ENCODE peak calls at places on chromosomes 6 and 20, in eight cellular contexts. One of them, this sample, is unnamed.

GRCh38 chr20:32626859-32627636 is 41.9 kb upstream of the NOL4L start:
- DNase-seq in stomach: peak
- DNase-seq in ovary: no peak
- DNase-seq in upper lobe of left lung: peak
- DNase-seq in A549: no peak
- DNase-seq in HepG2: no peak
- DNase-seq in SK-N-SH: peak
- DNase-seq in K562: no peak
- DNase-seq in this sample: no peak

GRCh38 chr6:156767603-156768467 is 9.3 kb upstream of the ARID1B start:
- DNase-seq in stomach: no peak
- DNase-seq in ovary: no peak
- DNase-seq in upper lobe of left lung: no peak
- DNase-seq in A549: no peak
- DNase-seq in HepG2: no peak
- DNase-seq in SK-N-SH: no peak
- DNase-seq in K562: no peak
- DNase-seq in this sample: no peak

GRCh38 chr6:95574811-95575210 is 2.5 kb upstream of the MANEA start:
- DNase-seq in stomach: no peak
- DNase-seq in ovary: no peak
- DNase-seq in upper lobe of left lung: no peak
- DNase-seq in A549: no peak
- DNase-seq in HepG2: peak
- DNase-seq in SK-N-SH: no peak
- DNase-seq in K562: no peak
- DNase-seq in this sample: no peak

GRCh38 chr6:38306915-38307314 is 332.8 kb downstream of the BTBD9 start:
- DNase-seq in stomach: no peak
- DNase-seq in ovary: no peak
- DNase-seq in upper lobe of left lung: no peak
- DNase-seq in A549: no peak
- DNase-seq in HepG2: no peak
- DNase-seq in SK-N-SH: no peak
- DNase-seq in K562: no peak
- DNase-seq in this sample: no peak

GRCh38 chr20:37992802-37993538 is 40.3 kb downstream of the TTI1 start:
- DNase-seq in stomach: no peak
- DNase-seq in ovary: no peak
- DNase-seq in upper lobe of left lung: no peak
- DNase-seq in A549: peak
- DNase-seq in HepG2: peak
- DNase-seq in SK-N-SH: peak
- DNase-seq in K562: peak
- DNase-seq in this sample: no peak

GRCh38 chr6:163324928-163325784 is 89.4 kb upstream of the QKI start:
- DNase-seq in stomach: peak
- DNase-seq in ovary: no peak
- DNase-seq in upper lobe of left lung: no peak
- DNase-seq in A549: peak
- DNase-seq in HepG2: peak
- DNase-seq in SK-N-SH: no peak
- DNase-seq in K562: no peak
- DNase-seq in this sample: peak

GRCh38 chr6:38907264-38907663 is 141.3 kb upstream of the GLP1R start:
- DNase-seq in stomach: no peak
- DNase-seq in ovary: no peak
- DNase-seq in upper lobe of left lung: no peak
- DNase-seq in A549: no peak
- DNase-seq in HepG2: peak
- DNase-seq in SK-N-SH: no peak
- DNase-seq in K562: no peak
- DNase-seq in this sample: no peak

GRCh38 chr20:63487781-63488241 is 11.1 kb downstream of the EEF1A2 start:
- DNase-seq in stomach: no peak
- DNase-seq in ovary: no peak
- DNase-seq in upper lobe of left lung: peak
- DNase-seq in A549: no peak
- DNase-seq in HepG2: no peak
- DNase-seq in SK-N-SH: no peak
- DNase-seq in K562: no peak
- DNase-seq in this sample: no peak

GRCh38 chr6:56677559-56677958 is 34.9 kb upstream of the DST start:
- DNase-seq in stomach: no peak
- DNase-seq in ovary: no peak
- DNase-seq in upper lobe of left lung: no peak
- DNase-seq in A549: no peak
- DNase-seq in HepG2: no peak
- DNase-seq in SK-N-SH: no peak
- DNase-seq in K562: no peak
- DNase-seq in this sample: no peak

GRCh38 chr20:34595377-34596184 is 37.1 kb downstream of the MAP1LC3A start:
- DNase-seq in stomach: no peak
- DNase-seq in ovary: no peak
- DNase-seq in upper lobe of left lung: no peak
- DNase-seq in A549: no peak
- DNase-seq in HepG2: no peak
- DNase-seq in SK-N-SH: no peak
- DNase-seq in K562: no peak
- DNase-seq in this sample: no peak

DNA sequence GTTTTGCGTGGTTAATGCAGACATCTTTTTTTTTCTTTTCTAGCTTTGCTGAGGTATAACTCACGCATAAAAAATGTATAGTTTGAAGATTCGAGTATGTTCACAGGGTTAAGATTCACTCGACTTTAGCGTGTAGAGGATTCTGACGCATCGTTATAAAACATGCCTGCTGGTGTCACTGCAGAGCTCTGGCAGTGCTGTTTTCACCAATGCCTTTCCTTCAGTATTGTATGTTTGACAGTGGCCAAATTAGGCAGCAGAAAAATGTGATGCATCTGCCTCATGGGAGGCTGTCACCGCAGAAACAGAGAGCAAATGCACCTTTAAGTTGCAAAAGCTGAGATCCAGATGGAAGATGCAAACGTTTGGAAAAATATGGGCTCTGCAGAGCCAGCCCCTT is 18.0 kb upstream of the SIRPB2 start:
- DNase-seq in stomach: no peak
- DNase-seq in ovary: no peak
- DNase-seq in upper lobe of left lung: no peak
- DNase-seq in A549: peak
- DNase-seq in HepG2: peak
- DNase-seq in SK-N-SH: peak
- DNase-seq in K562: no peak
- DNase-seq in this sample: no peak
- TF ChIP-seq EP300 in stomach: no peak
- TF ChIP-seq EP300 in ovary: no peak
- TF ChIP-seq EP300 in upper lobe of left lung: no peak
- TF ChIP-seq EP300 in A549: no peak
- TF ChIP-seq EP300 in HepG2: no peak
- TF ChIP-seq EP300 in SK-N-SH: no peak
- TF ChIP-seq EP300 in K562: no peak
- TF ChIP-seq EP300 in this sample: no peak

GRCh38 chr20:2654831-2655230 is 2.4 kb downstream of the NOP56 start:
- DNase-seq in stomach: no peak
- DNase-seq in ovary: no peak
- DNase-seq in upper lobe of left lung: no peak
- DNase-seq in A549: no peak
- DNase-seq in HepG2: no peak
- DNase-seq in SK-N-SH: no peak
- DNase-seq in K562: no peak
- DNase-seq in this sample: no peak

GRCh38 chr20:2653511-2654383 is 1.3 kb downstream of the NOP56 start:
- DNase-seq in stomach: no peak
- DNase-seq in ovary: no peak
- DNase-seq in upper lobe of left lung: peak
- DNase-seq in A549: no peak
- DNase-seq in HepG2: no peak
- DNase-seq in SK-N-SH: no peak
- DNase-seq in K562: no peak
- DNase-seq in this sample: no peak

GRCh38 chr20:2651772-2652723 is at the start of gene NOP56:
- DNase-seq in stomach: peak
- DNase-seq in ovary: peak
- DNase-seq in upper lobe of left lung: peak
- DNase-seq in A549: peak
- DNase-seq in HepG2: peak
- DNase-seq in SK-N-SH: peak
- DNase-seq in K562: peak
- DNase-seq in this sample: peak

GRCh38 chr20:2654384-2654822 is 2.0 kb downstream of the NOP56 start:
- DNase-seq in stomach: no peak
- DNase-seq in ovary: no peak
- DNase-seq in upper lobe of left lung: no peak
- DNase-seq in A549: no peak
- DNase-seq in HepG2: no peak
- DNase-seq in SK-N-SH: no peak
- DNase-seq in K562: no peak
- DNase-seq in this sample: no peak

DNA sequence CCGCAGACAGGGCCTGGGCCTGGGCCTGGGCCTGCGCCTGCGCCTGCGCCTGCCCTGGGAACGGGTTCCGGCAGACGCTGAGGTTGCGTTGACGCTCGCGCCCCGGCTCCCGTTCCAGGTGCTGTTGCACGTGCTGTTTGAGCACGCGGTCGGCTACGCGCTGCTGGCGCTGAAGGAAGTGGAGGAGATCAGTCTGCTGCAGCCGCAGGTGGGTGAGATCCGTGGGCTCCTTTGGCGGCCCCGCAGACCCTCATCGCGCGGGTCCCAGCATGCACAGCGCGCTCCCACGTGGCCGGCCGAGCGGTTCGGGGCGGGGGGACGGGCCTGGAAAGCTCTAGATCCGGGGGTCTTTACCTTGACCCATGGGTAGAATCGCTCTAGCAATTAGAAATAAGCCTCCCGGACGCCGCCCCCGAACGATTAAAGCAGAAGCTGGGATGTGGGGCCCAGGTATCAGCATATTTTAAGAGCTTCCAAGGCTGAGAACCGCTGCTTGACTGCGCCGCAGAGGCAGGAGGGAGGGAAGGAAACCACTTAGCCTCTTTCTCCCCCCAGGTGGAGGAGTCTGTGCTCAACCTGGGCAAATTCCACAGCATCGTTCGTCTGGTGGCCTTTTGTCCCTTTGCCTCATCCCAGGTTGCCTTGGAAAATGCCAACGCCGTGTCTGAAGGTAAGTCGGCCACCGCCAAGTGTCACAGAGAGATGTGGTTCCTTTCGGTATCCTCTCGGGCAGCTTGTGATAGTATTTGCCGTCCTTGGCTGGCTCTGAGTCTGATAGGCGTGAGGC is 485 bp downstream of the NOP56 start:
- DNase-seq in stomach: no peak
- DNase-seq in ovary: no peak
- DNase-seq in upper lobe of left lung: no peak
- DNase-seq in A549: no peak
- DNase-seq in HepG2: peak
- DNase-seq in SK-N-SH: peak
- DNase-seq in K562: peak
- DNase-seq in this sample: no peak
- TF ChIP-seq EP300 in stomach: no peak
- TF ChIP-seq EP300 in ovary: no peak
- TF ChIP-seq EP300 in upper lobe of left lung: no peak
- TF ChIP-seq EP300 in A549: no peak
- TF ChIP-seq EP300 in HepG2: no peak
- TF ChIP-seq EP300 in SK-N-SH: no peak
- TF ChIP-seq EP300 in K562: no peak
- TF ChIP-seq EP300 in this sample: no peak

DNA sequence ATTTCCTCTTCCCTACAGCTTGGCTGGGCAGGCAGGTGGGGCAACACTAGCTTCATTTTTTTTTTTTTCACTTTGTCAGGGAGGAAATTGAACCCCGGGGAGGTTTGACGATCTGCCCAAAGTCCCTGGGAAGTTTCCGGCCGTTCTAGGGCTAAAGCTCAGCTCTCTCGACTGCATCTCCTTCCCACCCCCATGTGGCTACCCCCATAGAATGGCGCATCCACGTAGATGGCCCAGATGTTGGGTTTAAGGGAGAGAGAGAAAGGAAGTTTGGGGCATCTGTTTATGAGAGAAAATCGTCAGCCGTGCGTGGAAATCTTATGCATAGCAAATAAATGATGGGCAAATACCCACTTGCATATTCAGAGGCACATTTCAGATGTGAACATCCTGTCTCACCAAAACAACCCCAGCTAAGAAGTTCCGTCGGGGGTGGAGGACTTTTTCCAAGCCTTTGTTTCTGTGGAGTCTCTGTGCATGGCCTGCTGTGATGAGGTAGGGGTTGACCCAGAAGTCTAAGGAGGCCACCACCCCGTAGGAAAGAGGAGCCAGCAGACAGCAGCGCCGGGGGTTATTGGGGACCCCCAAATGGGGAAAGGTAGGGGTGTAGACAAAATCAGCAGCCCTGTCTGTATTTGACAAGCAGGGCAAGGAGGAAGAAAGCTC is 40.5 kb upstream of the ZNF831 start:
- DNase-seq in stomach: no peak
- DNase-seq in ovary: no peak
- DNase-seq in upper lobe of left lung: no peak
- DNase-seq in A549: no peak
- DNase-seq in HepG2: no peak
- DNase-seq in SK-N-SH: no peak
- DNase-seq in K562: no peak
- DNase-seq in this sample: no peak
- TF ChIP-seq EP300 in stomach: no peak
- TF ChIP-seq EP300 in ovary: no peak
- TF ChIP-seq EP300 in upper lobe of left lung: no peak
- TF ChIP-seq EP300 in A549: no peak
- TF ChIP-seq EP300 in HepG2: no peak
- TF ChIP-seq EP300 in SK-N-SH: no peak
- TF ChIP-seq EP300 in K562: no peak
- TF ChIP-seq EP300 in this sample: no peak

GRCh38 chr6:25944655-25945054 is 14.2 kb upstream of the SLC17A2 start:
- DNase-seq in stomach: no peak
- DNase-seq in ovary: no peak
- DNase-seq in upper lobe of left lung: no peak
- DNase-seq in A549: no peak
- DNase-seq in HepG2: no peak
- DNase-seq in SK-N-SH: no peak
- DNase-seq in K562: no peak
- DNase-seq in this sample: no peak

GRCh38 chr6:25939593-25939992 is 9.1 kb upstream of the SLC17A2 start:
- DNase-seq in stomach: no peak
- DNase-seq in ovary: no peak
- DNase-seq in upper lobe of left lung: no peak
- DNase-seq in A549: no peak
- DNase-seq in HepG2: no peak
- DNase-seq in SK-N-SH: no peak
- DNase-seq in K562: no peak
- DNase-seq in this sample: no peak

GRCh38 chr6:25945175-25945574 is 14.7 kb upstream of the SLC17A2 start:
- DNase-seq in stomach: no peak
- DNase-seq in ovary: no peak
- DNase-seq in upper lobe of left lung: no peak
- DNase-seq in A549: no peak
- DNase-seq in HepG2: no peak
- DNase-seq in SK-N-SH: no peak
- DNase-seq in K562: no peak
- DNase-seq in this sample: no peak

GRCh38 chr6:25943887-25944286 is 13.4 kb upstream of the SLC17A2 start:
- DNase-seq in stomach: no peak
- DNase-seq in ovary: no peak
- DNase-seq in upper lobe of left lung: no peak
- DNase-seq in A549: no peak
- DNase-seq in HepG2: no peak
- DNase-seq in SK-N-SH: no peak
- DNase-seq in K562: no peak
- DNase-seq in this sample: no peak

GRCh38 chr6:25942561-25943147 is 12.2 kb upstream of the SLC17A2 start:
- DNase-seq in stomach: no peak
- DNase-seq in ovary: no peak
- DNase-seq in upper lobe of left lung: no peak
- DNase-seq in A549: peak
- DNase-seq in HepG2: peak
- DNase-seq in SK-N-SH: peak
- DNase-seq in K562: no peak
- DNase-seq in this sample: no peak
- TF ChIP-seq EP300 in stomach: no peak
- TF ChIP-seq EP300 in ovary: no peak
- TF ChIP-seq EP300 in upper lobe of left lung: no peak
- TF ChIP-seq EP300 in A549: no peak
- TF ChIP-seq EP300 in HepG2: no peak
- TF ChIP-seq EP300 in SK-N-SH: no peak
- TF ChIP-seq EP300 in K562: no peak
- TF ChIP-seq EP300 in this sample: no peak